ENCODE peak calls at places on chromosomes 12 and 14, in seven cellular contexts. J is GM04503, P is AG09309, U is lower lobe of right lung, L is H9, S is HFFc6, I is DMS153. X is an unnamed sample.
A peak's percentile ranks its signal among the peaks of the same experiment; 100 is the strongest.

GRCh38 chr12:28622416-28622815 is 432.2 kb downstream of the CCDC91 start:
- DNase-seq in I (no peak), S (peak; percentile 1), L (no peak), P (peak; percentile 23), J (no peak), U (no peak), X (peak; percentile 48)

GRCh38 chr12:45703942-45704341 is 25.6 kb upstream of the ARID2 start:
- DNase-seq in J (no peak), U (no peak), L (no peak), I (no peak), S (no peak), P (no peak), X (no peak)

GRCh38 chr14:102942069-102942468 is 19.6 kb downstream of the AMN start:
- DNase-seq in U (no peak), P (no peak), S (no peak), J (no peak), L (no peak), I (no peak), X (no peak)

GRCh38 chr12:46998811-46999368 is 80.5 kb upstream of the PCED1B start:
- DNase-seq in P (peak; percentile 48), L (no peak), S (peak; percentile 88), J (peak; percentile 66), I (no peak), U (no peak), X (peak; percentile 85)

GRCh38 chr14:92729632-92730358 is 18.6 kb downstream of the LGMN start:
- DNase-seq in P (peak; percentile 65), I (no peak), L (no peak), S (peak; percentile 62), J (no peak), U (no peak), X (peak; percentile 78)

GRCh38 chr14:31895206-31895605 is 181.9 kb upstream of the ARHGAP5 start:
- DNase-seq in I (no peak), J (no peak), S (peak; percentile 68), U (no peak), L (no peak), P (no peak), X (peak; percentile 58)

GRCh38 chr12:108572166-108572790 is 9.9 kb downstream of the ISCU start:
- DNase-seq in S (no peak), L (no peak), P (no peak), J (no peak), I (no peak), U (no peak), X (no peak)

GRCh38 chr12:119758236-119758635 is 90.3 kb downstream of the PRKAB1 start:
- DNase-seq in P (no peak), J (no peak), I (no peak), S (no peak), L (no peak), U (no peak), X (no peak)

GRCh38 chr14:75280448-75280830 is 1.8 kb downstream of the FOS start:
- DNase-seq in S (no peak), L (no peak), U (no peak), I (no peak), P (no peak), J (no peak), X (no peak)

GRCh38 chr12:69252033-69252432 is 12.7 kb downstream of the CPSF6 start:
- DNase-seq in S (peak; percentile 30), I (no peak), U (no peak), L (no peak), P (no peak), J (no peak), X (peak; percentile 67)

GRCh38 chr12:112381421-112381897 is 772 bp downstream of the HECTD4 start:
- DNase-seq in L (peak; percentile 43), U (peak; percentile 54), I (no peak), P (no peak), J (no peak), S (no peak), X (no peak)

GRCh38 chr14:74977901-74978385 is 22.5 kb upstream of the PGF start:
- DNase-seq in J (no peak), S (no peak), I (no peak), P (no peak), U (no peak), L (peak; percentile 20), X (no peak)

GRCh38 chr12:31951939-31952338 is 7.3 kb upstream of the RESF1 start:
- DNase-seq in L (no peak), I (no peak), J (no peak), P (no peak), S (no peak), U (no peak), X (no peak)

GRCh38 chr14:51539571-51540037 is 112.1 kb upstream of the FRMD6 start:
- DNase-seq in S (peak; percentile 72), P (peak; percentile 41), U (no peak), L (no peak), I (no peak), J (peak; percentile 74), X (peak; percentile 91)

GRCh38 chr12:75208851-75209781 is 523 bp downstream of the KCNC2 start:
- DNase-seq in J (no peak), U (no peak), I (no peak), S (no peak), L (peak; percentile 85), P (no peak), X (peak; percentile 10)

GRCh38 chr12:25005376-25005775 is 56.5 kb upstream of the BCAT1 start:
- DNase-seq in J (no peak), U (no peak), L (no peak), S (no peak), I (no peak), P (no peak), X (no peak)

GRCh38 chr12:42361909-42362706 is 36.1 kb downstream of the PPHLN1 start:
- DNase-seq in I (no peak), P (no peak), U (no peak), L (no peak), S (no peak), J (no peak), X (no peak)

GRCh38 chr14:38716871-38717270 is 386.2 kb downstream of the SEC23A start:
- DNase-seq in I (no peak), S (no peak), J (no peak), U (no peak), L (no peak), P (no peak), X (no peak)

GRCh38 chr12:28059678-28060077 is 87.1 kb upstream of the PTHLH start:
- DNase-seq in L (no peak), P (no peak), U (no peak), I (no peak), J (no peak), S (no peak), X (no peak)

GRCh38 chr12:120367924-120368788 is 808 bp downstream of the MSI1 start:
- DNase-seq in I (no peak), U (no peak), S (no peak), P (no peak), J (no peak), L (peak; percentile 62), X (no peak)

X was measured in AG10803.